ENCODE peak calls at places on chromosomes 13 and 19, in six cellular contexts. L is mammary epithelial cell, U is adipocyte, F is fibroblast of lung, Q is PC-3, P is endodermal cell. S is an unnamed sample.

GRCh38 chr13:40172149-40172591 is 494.3 kb downstream of the FOXO1 start:
- DNase-seq in P (peak; percentile 71), U (no peak), F (no peak), L (peak; percentile 63), Q (no peak), S (no peak)

GRCh38 chr13:105805866-105806265 is 729.6 kb downstream of the EFNB2 start:
- DNase-seq in Q (no peak), U (peak; percentile 13), P (no peak), L (no peak), F (peak; percentile 44), S (no peak)

GRCh38 chr19:11693505-11694499 is 44.9 kb downstream of the ZNF823 start:
- DNase-seq in F (peak; percentile 83), L (peak; percentile 70), Q (peak; percentile 52), P (peak; percentile 84), U (peak; percentile 92), S (peak; percentile 42)

GRCh38 chr19:42505066-42505465 is 23.2 kb downstream of the CEACAM1 start:
- DNase-seq in F (no peak), Q (no peak), L (no peak), U (no peak), P (no peak), S (no peak)

GRCh38 chr13:110388141-110388943 is 81.3 kb downstream of the COL4A2 start:
- DNase-seq in U (peak; percentile 88), L (peak; percentile 58), Q (no peak), P (peak; percentile 62), F (peak; percentile 86), S (peak; percentile 94)

GRCh38 chr19:3123956-3124355 is 11.9 kb upstream of the GNA15 start:
- DNase-seq in L (no peak), P (no peak), F (no peak), Q (no peak), U (no peak), S (no peak)

GRCh38 chr13:42747399-42747873 is 33.9 kb upstream of the FAM216B start:
- DNase-seq in F (peak; percentile 99), P (no peak), U (peak; percentile 94), Q (peak; percentile 64), L (peak; percentile 65), S (no peak)

GRCh38 chr13:46124531-46124966 is 19.7 kb upstream of the CPB2 start:
- DNase-seq in Q (no peak), P (no peak), L (no peak), F (no peak), U (no peak), S (no peak)

GRCh38 chr13:27461940-27462584 is 11.7 kb upstream of the MTIF3 start:
- DNase-seq in U (no peak), F (no peak), L (no peak), P (no peak), Q (no peak), S (no peak)

GRCh38 chr19:40165362-40165937 is 25.8 kb upstream of the MAP3K10 start:
- DNase-seq in U (peak; percentile 63), F (peak; percentile 27), P (peak; percentile 94), L (no peak), Q (peak; percentile 15), S (peak; percentile 52)

GRCh38 chr13:29465741-29466293 is 129.7 kb downstream of the SLC7A1 start:
- DNase-seq in L (peak; percentile 80), P (no peak), Q (peak; percentile 28), U (peak; percentile 61), F (peak; percentile 61), S (no peak)

GRCh38 chr19:39352549-39353285 is 10.5 kb downstream of the SAMD4B start:
- DNase-seq in L (no peak), U (no peak), F (no peak), Q (no peak), P (no peak), S (no peak)

GRCh38 chr19:19471682-19472081 is 43.7 kb downstream of the TSSK6 start:
- DNase-seq in Q (no peak), U (no peak), L (no peak), F (no peak), P (no peak), S (no peak)

GRCh38 chr19:19475845-19476828 is 39.2 kb downstream of the TSSK6 start:
- DNase-seq in P (peak; percentile 81), L (peak; percentile 34), F (no peak), Q (peak; percentile 36), U (no peak), S (no peak)

GRCh38 chr19:19470579-19470978 is 44.8 kb downstream of the TSSK6 start:
- DNase-seq in F (no peak), Q (no peak), L (no peak), U (no peak), P (no peak), S (no peak)

GRCh38 chr19:19477705-19478383 is 37.5 kb downstream of the TSSK6 start:
- DNase-seq in P (no peak), Q (peak; percentile 39), L (no peak), U (no peak), F (no peak), S (no peak)

GRCh38 chr19:19474950-19475781 is 40.2 kb downstream of the TSSK6 start:
- DNase-seq in F (no peak), L (no peak), P (peak; percentile 66), Q (no peak), U (no peak), S (no peak)
- H3K9ac ChIP-seq in F (no peak overlapping the region), L (no peak overlapping the region), P (no peak overlapping the region), Q (no peak overlapping the region), U (no peak overlapping the region), S (no peak overlapping the region)

DNA sequence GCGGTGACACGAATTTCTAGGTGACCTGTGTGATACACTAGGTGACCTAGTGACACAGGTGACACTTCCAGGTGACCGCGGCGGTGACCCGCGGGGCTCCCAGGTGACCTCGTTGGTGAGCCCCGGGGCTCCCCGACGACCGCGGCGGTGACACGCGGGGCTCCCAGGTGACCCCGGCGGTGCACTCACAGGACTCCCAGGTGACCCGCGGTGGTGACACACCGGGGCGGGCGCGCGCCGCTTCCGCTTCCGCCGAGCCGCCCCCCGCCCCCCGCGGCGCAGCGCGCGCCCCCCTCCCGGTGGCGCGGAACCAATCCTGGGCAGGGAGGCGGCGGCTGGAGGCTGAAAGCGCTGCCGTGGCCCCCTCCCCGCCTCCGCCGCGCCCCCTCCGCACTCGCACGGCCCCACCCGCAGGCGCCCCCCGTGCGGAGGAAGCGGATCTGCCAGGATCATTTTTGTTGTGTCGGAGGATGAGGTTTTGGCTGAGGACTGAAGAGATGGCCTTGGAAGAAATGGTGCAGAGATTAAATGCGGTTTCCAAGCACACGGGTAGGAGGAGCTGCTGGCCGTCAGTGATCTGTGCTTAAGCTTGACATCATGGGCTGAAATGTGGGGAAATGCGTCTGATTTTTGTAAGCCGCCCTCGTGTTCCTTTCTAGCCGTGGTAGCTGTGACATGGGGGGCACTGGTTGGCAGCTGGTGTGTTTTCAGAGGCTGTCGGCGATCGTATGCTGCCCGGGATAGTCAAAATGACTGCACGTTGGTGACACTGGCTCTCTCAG is at the start of gene MCF2L:
- DNase-seq in P (peak; percentile 83), U (peak; percentile 51), L (no peak), Q (peak; percentile 45), F (peak; percentile 42), S (no peak)
- H3K9ac ChIP-seq in P (peak within 1 kb of the TSS; percentile 20), U (no peak within 1 kb of the TSS), L (no peak within 1 kb of the TSS), Q (peak within 1 kb of the TSS; percentile 17), F (no peak within 1 kb of the TSS), S (no peak within 1 kb of the TSS)

GRCh38 chr19:1259873-1260748 is 9.0 kb upstream of the CIRBP start:
- DNase-seq in Q (no peak), U (no peak), F (no peak), L (no peak), P (no peak), S (no peak)
- H3K9ac ChIP-seq in Q (peak overlapping the region; percentile 25), U (peak overlapping the region; percentile 55), F (peak overlapping the region; percentile 92), L (no peak overlapping the region), P (peak overlapping the region; percentile 26), S (no peak overlapping the region)

DNA sequence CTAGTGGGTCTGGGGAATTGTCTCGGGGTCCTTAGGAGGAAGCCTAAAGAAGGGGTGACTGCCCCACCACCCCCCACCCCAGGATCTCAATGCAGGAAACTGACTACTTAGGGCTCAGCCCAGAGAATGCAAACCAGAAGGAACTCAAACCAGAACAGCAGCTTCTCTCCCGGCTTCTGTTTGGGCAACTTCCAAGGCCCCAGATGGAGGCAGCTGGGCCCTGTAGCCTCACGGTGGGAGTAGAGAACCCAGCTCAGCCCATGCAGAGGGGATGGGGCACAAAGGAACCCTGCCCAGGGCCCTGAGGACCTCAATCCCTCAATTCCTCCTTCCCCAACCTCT is 2.3 kb downstream of the ADGRE5 start:
- DNase-seq in U (no peak), P (no peak), L (no peak), Q (peak; percentile 41), F (peak; percentile 67), S (no peak)
- H3K9ac ChIP-seq in U (peak overlapping the region; percentile 39), P (no peak overlapping the region), L (no peak overlapping the region), Q (peak overlapping the region; percentile 13), F (peak overlapping the region; percentile 46), S (no peak overlapping the region)

DNA sequence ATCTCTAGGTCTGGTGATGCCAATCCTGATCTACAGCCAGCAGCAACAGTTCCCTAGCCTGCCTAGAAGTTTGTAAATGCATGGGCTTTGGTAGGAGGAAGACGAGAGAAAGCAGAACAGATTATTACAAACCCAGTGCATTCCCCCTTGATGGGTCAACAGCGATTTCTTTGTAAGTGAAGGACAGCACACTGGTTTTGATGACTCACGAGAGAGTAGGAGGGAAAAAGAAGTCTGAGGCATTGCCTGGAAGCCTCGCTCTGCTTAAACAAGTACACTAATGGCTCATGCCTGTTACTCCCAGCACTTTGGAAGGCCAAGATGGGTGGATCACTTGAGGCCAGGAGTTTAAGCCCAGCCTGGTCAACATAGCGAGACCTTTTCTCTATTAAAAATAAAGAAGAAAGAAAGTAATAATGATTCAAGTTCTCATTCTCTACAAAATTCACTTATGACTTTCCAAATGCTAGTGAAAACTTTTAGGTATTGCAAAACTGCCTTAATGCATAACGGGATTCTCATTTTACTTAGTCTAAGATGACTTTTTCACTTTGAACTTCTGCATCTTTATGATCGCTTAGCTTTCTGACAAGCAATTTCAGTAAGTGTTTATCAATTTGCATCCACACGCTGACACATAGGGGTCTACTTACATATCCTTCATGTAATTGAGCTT is 47.7 kb upstream of the USPL1 start:
- DNase-seq in U (peak; percentile 91), P (peak; percentile 66), F (peak; percentile 95), Q (peak; percentile 88), L (peak; percentile 96), S (no peak)
- H3K9ac ChIP-seq in U (peak overlapping the region; percentile 60), P (no peak overlapping the region), F (no peak overlapping the region), Q (no peak overlapping the region), L (no peak overlapping the region), S (no peak overlapping the region)

GRCh38 chr13:44765076-44765475 is 188.9 kb upstream of the TSC22D1 start:
- DNase-seq in L (no peak), P (no peak), F (no peak), Q (no peak), U (no peak), S (no peak)
- H3K9ac ChIP-seq in L (no peak overlapping the region), P (no peak overlapping the region), F (no peak overlapping the region), Q (no peak overlapping the region), U (no peak overlapping the region), S (no peak overlapping the region)

DNA sequence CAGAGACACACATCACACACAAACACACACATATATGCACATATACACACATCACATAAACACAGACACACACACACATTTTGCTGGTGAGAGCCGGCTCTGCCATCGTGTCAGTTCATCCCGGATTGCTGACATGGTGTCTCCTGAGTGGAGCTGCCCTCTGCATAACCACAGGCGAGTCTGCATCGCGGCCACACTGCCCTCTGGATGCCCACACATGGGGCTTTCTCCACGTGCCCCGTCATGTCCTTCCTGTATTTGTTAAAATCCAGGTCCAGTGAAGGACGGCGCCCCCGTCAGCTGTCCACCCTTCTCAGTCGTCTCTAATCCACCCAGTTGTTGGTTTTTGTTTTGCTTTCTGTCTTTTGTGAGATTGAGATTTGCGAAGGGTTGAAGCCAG is 52.6 kb upstream of the F7 start:
- DNase-seq in U (no peak), F (no peak), L (no peak), P (no peak), Q (no peak), S (no peak)
- H3K9ac ChIP-seq in U (no peak overlapping the region), F (no peak overlapping the region), L (no peak overlapping the region), P (no peak overlapping the region), Q (no peak overlapping the region), S (no peak overlapping the region)

S was measured in SK-N-MC.